ENCODE peak calls at places on chromosomes 12 and 14, in four cellular contexts. One of them, this sample, is unnamed.

GRCh38 chr12:96383991-96384390 is 16.2 kb downstream of the CDK17 start:
- DNase-seq in activated gamma-delta T cell treated with Interleukin-2 at 50 U/mL for 16 hours: no peak
- DNase-seq in uterus: no peak
- DNase-seq in stimulated activated CD8-positive, alpha-beta memory T cell treated with anti-CD3 and anti-CD28 coated beads, Interleukin-4, amount 100 ng/mL, for 4 hours: no peak
- DNase-seq in this sample: no peak

GRCh38 chr12:130714091-130714590 is 2.0 kb downstream of the RIMBP2 start:
- DNase-seq in stimulated activated CD8-positive, alpha-beta memory T cell treated with anti-CD3 and anti-CD28 coated beads, Interleukin-4, amount 100 ng/mL, for 4 hours: no peak
- DNase-seq in uterus: no peak
- DNase-seq in activated gamma-delta T cell treated with Interleukin-2 at 50 U/mL for 16 hours: no peak
- DNase-seq in this sample: peak; percentile 51

GRCh38 chr12:118370601-118371000 is 2.1 kb downstream of the TAOK3 start:
- DNase-seq in stimulated activated CD8-positive, alpha-beta memory T cell treated with anti-CD3 and anti-CD28 coated beads, Interleukin-4, amount 100 ng/mL, for 4 hours: no peak
- DNase-seq in uterus: no peak
- DNase-seq in activated gamma-delta T cell treated with Interleukin-2 at 50 U/mL for 16 hours: no peak
- DNase-seq in this sample: no peak

GRCh38 chr12:52256165-52256935 is 18.1 kb upstream of the KRT86 start:
- DNase-seq in uterus: no peak
- DNase-seq in stimulated activated CD8-positive, alpha-beta memory T cell treated with anti-CD3 and anti-CD28 coated beads, Interleukin-4, amount 100 ng/mL, for 4 hours: no peak
- DNase-seq in activated gamma-delta T cell treated with Interleukin-2 at 50 U/mL for 16 hours: no peak
- DNase-seq in this sample: no peak

GRCh38 chr12:63144556-63144955 is 6.4 kb downstream of the AVPR1A start:
- DNase-seq in stimulated activated CD8-positive, alpha-beta memory T cell treated with anti-CD3 and anti-CD28 coated beads, Interleukin-4, amount 100 ng/mL, for 4 hours: no peak
- DNase-seq in activated gamma-delta T cell treated with Interleukin-2 at 50 U/mL for 16 hours: no peak
- DNase-seq in uterus: no peak
- DNase-seq in this sample: no peak

GRCh38 chr14:105168979-105169507 is 467 bp upstream of the JAG2 start:
- DNase-seq in activated gamma-delta T cell treated with Interleukin-2 at 50 U/mL for 16 hours: no peak
- DNase-seq in uterus: no peak
- DNase-seq in stimulated activated CD8-positive, alpha-beta memory T cell treated with anti-CD3 and anti-CD28 coated beads, Interleukin-4, amount 100 ng/mL, for 4 hours: no peak
- DNase-seq in this sample: no peak

GRCh38 chr12:89856431-89856830 is 147.8 kb upstream of the ATP2B1 start:
- DNase-seq in stimulated activated CD8-positive, alpha-beta memory T cell treated with anti-CD3 and anti-CD28 coated beads, Interleukin-4, amount 100 ng/mL, for 4 hours: no peak
- DNase-seq in activated gamma-delta T cell treated with Interleukin-2 at 50 U/mL for 16 hours: no peak
- DNase-seq in uterus: no peak
- DNase-seq in this sample: no peak

GRCh38 chr14:101457177-101457935 is 103.9 kb upstream of the DIO3 start:
- DNase-seq in uterus: no peak
- DNase-seq in stimulated activated CD8-positive, alpha-beta memory T cell treated with anti-CD3 and anti-CD28 coated beads, Interleukin-4, amount 100 ng/mL, for 4 hours: no peak
- DNase-seq in activated gamma-delta T cell treated with Interleukin-2 at 50 U/mL for 16 hours: no peak
- DNase-seq in this sample: no peak

GRCh38 chr12:21585485-21585884 is 19.2 kb downstream of the GYS2 start:
- DNase-seq in stimulated activated CD8-positive, alpha-beta memory T cell treated with anti-CD3 and anti-CD28 coated beads, Interleukin-4, amount 100 ng/mL, for 4 hours: no peak
- DNase-seq in uterus: no peak
- DNase-seq in activated gamma-delta T cell treated with Interleukin-2 at 50 U/mL for 16 hours: no peak
- DNase-seq in this sample: no peak

GRCh38 chr14:104383088-104383805 is 196.3 kb upstream of the C14orf180 start:
- DNase-seq in activated gamma-delta T cell treated with Interleukin-2 at 50 U/mL for 16 hours: no peak
- DNase-seq in uterus: no peak
- DNase-seq in stimulated activated CD8-positive, alpha-beta memory T cell treated with anti-CD3 and anti-CD28 coated beads, Interleukin-4, amount 100 ng/mL, for 4 hours: no peak
- DNase-seq in this sample: no peak

GRCh38 chr12:1328385-1328784 is 266.0 kb downstream of the FBXL14 start:
- DNase-seq in stimulated activated CD8-positive, alpha-beta memory T cell treated with anti-CD3 and anti-CD28 coated beads, Interleukin-4, amount 100 ng/mL, for 4 hours: no peak
- DNase-seq in activated gamma-delta T cell treated with Interleukin-2 at 50 U/mL for 16 hours: no peak
- DNase-seq in uterus: no peak
- DNase-seq in this sample: peak; percentile 74

GRCh38 chr14:69351385-69351784 is 46.7 kb downstream of the ERH start:
- DNase-seq in stimulated activated CD8-positive, alpha-beta memory T cell treated with anti-CD3 and anti-CD28 coated beads, Interleukin-4, amount 100 ng/mL, for 4 hours: no peak
- DNase-seq in activated gamma-delta T cell treated with Interleukin-2 at 50 U/mL for 16 hours: no peak
- DNase-seq in uterus: no peak
- DNase-seq in this sample: no peak

GRCh38 chr12:109273354-109273753 is 35.7 kb downstream of the FOXN4 start:
- DNase-seq in stimulated activated CD8-positive, alpha-beta memory T cell treated with anti-CD3 and anti-CD28 coated beads, Interleukin-4, amount 100 ng/mL, for 4 hours: no peak
- DNase-seq in uterus: no peak
- DNase-seq in activated gamma-delta T cell treated with Interleukin-2 at 50 U/mL for 16 hours: no peak
- DNase-seq in this sample: no peak

GRCh38 chr14:58099682-58100081 is 52.3 kb downstream of the ARMH4 start:
- DNase-seq in uterus: no peak
- DNase-seq in activated gamma-delta T cell treated with Interleukin-2 at 50 U/mL for 16 hours: no peak
- DNase-seq in stimulated activated CD8-positive, alpha-beta memory T cell treated with anti-CD3 and anti-CD28 coated beads, Interleukin-4, amount 100 ng/mL, for 4 hours: no peak
- DNase-seq in this sample: no peak

GRCh38 chr14:95946867-95947266 is 70.2 kb downstream of the TUNAR start:
- DNase-seq in uterus: peak; percentile 42
- DNase-seq in activated gamma-delta T cell treated with Interleukin-2 at 50 U/mL for 16 hours: no peak
- DNase-seq in stimulated activated CD8-positive, alpha-beta memory T cell treated with anti-CD3 and anti-CD28 coated beads, Interleukin-4, amount 100 ng/mL, for 4 hours: no peak
- DNase-seq in this sample: no peak

GRCh38 chr12:1473418-1473817 is 121.0 kb downstream of the FBXL14 start:
- DNase-seq in activated gamma-delta T cell treated with Interleukin-2 at 50 U/mL for 16 hours: peak; percentile 23
- DNase-seq in stimulated activated CD8-positive, alpha-beta memory T cell treated with anti-CD3 and anti-CD28 coated beads, Interleukin-4, amount 100 ng/mL, for 4 hours: no peak
- DNase-seq in uterus: no peak
- DNase-seq in this sample: no peak

GRCh38 chr12:9951026-9951652 is 19.0 kb upstream of the CLEC2A start:
- DNase-seq in uterus: no peak
- DNase-seq in activated gamma-delta T cell treated with Interleukin-2 at 50 U/mL for 16 hours: peak; percentile 36
- DNase-seq in stimulated activated CD8-positive, alpha-beta memory T cell treated with anti-CD3 and anti-CD28 coated beads, Interleukin-4, amount 100 ng/mL, for 4 hours: no peak
- DNase-seq in this sample: peak; percentile 35

GRCh38 chr12:59067068-59067467 is 146.8 kb upstream of the LRIG3 start:
- DNase-seq in uterus: no peak
- DNase-seq in stimulated activated CD8-positive, alpha-beta memory T cell treated with anti-CD3 and anti-CD28 coated beads, Interleukin-4, amount 100 ng/mL, for 4 hours: no peak
- DNase-seq in activated gamma-delta T cell treated with Interleukin-2 at 50 U/mL for 16 hours: no peak
- DNase-seq in this sample: no peak

GRCh38 chr12:58416211-58416610 is 474.8 kb downstream of the ATP23 start:
- DNase-seq in activated gamma-delta T cell treated with Interleukin-2 at 50 U/mL for 16 hours: no peak
- DNase-seq in stimulated activated CD8-positive, alpha-beta memory T cell treated with anti-CD3 and anti-CD28 coated beads, Interleukin-4, amount 100 ng/mL, for 4 hours: no peak
- DNase-seq in uterus: no peak
- DNase-seq in this sample: no peak

GRCh38 chr12:56947633-56948535 is 9.5 kb downstream of the RDH16 start:
- DNase-seq in activated gamma-delta T cell treated with Interleukin-2 at 50 U/mL for 16 hours: no peak
- DNase-seq in uterus: no peak
- DNase-seq in stimulated activated CD8-positive, alpha-beta memory T cell treated with anti-CD3 and anti-CD28 coated beads, Interleukin-4, amount 100 ng/mL, for 4 hours: no peak
- DNase-seq in this sample: no peak

GRCh38 chr12:95959107-95959506 is 16.0 kb downstream of the AMDHD1 start:
- DNase-seq in stimulated activated CD8-positive, alpha-beta memory T cell treated with anti-CD3 and anti-CD28 coated beads, Interleukin-4, amount 100 ng/mL, for 4 hours: no peak
- DNase-seq in uterus: no peak
- DNase-seq in activated gamma-delta T cell treated with Interleukin-2 at 50 U/mL for 16 hours: no peak
- DNase-seq in this sample: no peak

GRCh38 chr14:88269816-88270416 is 53.2 kb downstream of the KCNK10 start:
- DNase-seq in stimulated activated CD8-positive, alpha-beta memory T cell treated with anti-CD3 and anti-CD28 coated beads, Interleukin-4, amount 100 ng/mL, for 4 hours: no peak
- DNase-seq in uterus: no peak
- DNase-seq in activated gamma-delta T cell treated with Interleukin-2 at 50 U/mL for 16 hours: no peak
- DNase-seq in this sample: no peak

GRCh38 chr14:99936738-99937474 is 128.3 kb upstream of the EVL start:
- DNase-seq in stimulated activated CD8-positive, alpha-beta memory T cell treated with anti-CD3 and anti-CD28 coated beads, Interleukin-4, amount 100 ng/mL, for 4 hours: no peak
- DNase-seq in activated gamma-delta T cell treated with Interleukin-2 at 50 U/mL for 16 hours: no peak
- DNase-seq in uterus: no peak
- DNase-seq in this sample: no peak

GRCh38 chr12:116310082-116310481 is 32.6 kb upstream of the MED13L start:
- DNase-seq in uterus: no peak
- DNase-seq in stimulated activated CD8-positive, alpha-beta memory T cell treated with anti-CD3 and anti-CD28 coated beads, Interleukin-4, amount 100 ng/mL, for 4 hours: no peak
- DNase-seq in activated gamma-delta T cell treated with Interleukin-2 at 50 U/mL for 16 hours: no peak
- DNase-seq in this sample: no peak

GRCh38 chr12:45050751-45051489 is at the start of gene DBX2:
- DNase-seq in stimulated activated CD8-positive, alpha-beta memory T cell treated with anti-CD3 and anti-CD28 coated beads, Interleukin-4, amount 100 ng/mL, for 4 hours: no peak
- DNase-seq in activated gamma-delta T cell treated with Interleukin-2 at 50 U/mL for 16 hours: no peak
- DNase-seq in uterus: no peak
- DNase-seq in this sample: peak; percentile 73

GRCh38 chr14:89340782-89341181 is 76.3 kb downstream of the FOXN3 start:
- DNase-seq in uterus: no peak
- DNase-seq in activated gamma-delta T cell treated with Interleukin-2 at 50 U/mL for 16 hours: no peak
- DNase-seq in stimulated activated CD8-positive, alpha-beta memory T cell treated with anti-CD3 and anti-CD28 coated beads, Interleukin-4, amount 100 ng/mL, for 4 hours: no peak
- DNase-seq in this sample: no peak

GRCh38 chr12:93634416-93634815 is 42.8 kb upstream of the CRADD start:
- DNase-seq in stimulated activated CD8-positive, alpha-beta memory T cell treated with anti-CD3 and anti-CD28 coated beads, Interleukin-4, amount 100 ng/mL, for 4 hours: no peak
- DNase-seq in uterus: no peak
- DNase-seq in activated gamma-delta T cell treated with Interleukin-2 at 50 U/mL for 16 hours: no peak
- DNase-seq in this sample: no peak

GRCh38 chr12:118635276-118635675 is 258.9 kb downstream of the SUDS3 start:
- DNase-seq in stimulated activated CD8-positive, alpha-beta memory T cell treated with anti-CD3 and anti-CD28 coated beads, Interleukin-4, amount 100 ng/mL, for 4 hours: no peak
- DNase-seq in uterus: no peak
- DNase-seq in activated gamma-delta T cell treated with Interleukin-2 at 50 U/mL for 16 hours: no peak
- DNase-seq in this sample: no peak

GRCh38 chr12:6154730-6155459 is 30.4 kb upstream of the VWF start:
- DNase-seq in uterus: peak; percentile 68
- DNase-seq in activated gamma-delta T cell treated with Interleukin-2 at 50 U/mL for 16 hours: no peak
- DNase-seq in stimulated activated CD8-positive, alpha-beta memory T cell treated with anti-CD3 and anti-CD28 coated beads, Interleukin-4, amount 100 ng/mL, for 4 hours: no peak
- DNase-seq in this sample: peak; percentile 86

This sample was measured in right cardiac atrium.